ENCODE peak calls at places on chromosomes 11 and 22, in nine cellular contexts. A is Right ventricle myocardium superior, L is cardiac muscle cell, Z is choroid plexus epithelial cell, P is WTC11, G is brain pericyte, K is HEK293T, M is OCI-M1, R is kidney epithelial cell. S is an unnamed sample.

GRCh38 chr22:43109921-43110443 is 568 bp upstream of the BIK start:
- DNase-seq in Z (no peak), K (no peak), G (no peak), L (no peak), R (no peak), A (no peak), M (no peak), P (peak), S (no peak)

GRCh38 chr11:103875855-103876510 is 160.5 kb upstream of the DDI1 start:
- DNase-seq in Z (no peak), R (no peak), P (no peak), K (no peak), G (no peak), M (no peak), L (no peak), A (no peak), S (no peak)

GRCh38 chr11:44564198-44564597 is 1.3 kb upstream of the CD82 start:
- DNase-seq in P (no peak), R (no peak), A (peak), G (no peak), M (no peak), L (no peak), Z (no peak), K (no peak), S (no peak)

GRCh38 chr11:67449116-67449844 is 3.2 kb downstream of the GPR152 start:
- DNase-seq in P (no peak), G (no peak), M (no peak), A (no peak), Z (no peak), R (no peak), K (no peak), L (no peak), S (no peak)

GRCh38 chr11:76835928-76836612 is 24.6 kb upstream of the ACER3 start:
- DNase-seq in K (no peak), G (no peak), A (peak), P (no peak), M (peak), L (no peak), R (no peak), Z (peak), S (no peak)

GRCh38 chr11:42253156-42253555 is 793.7 kb upstream of the LRRC4C start:
- DNase-seq in R (no peak), Z (no peak), M (peak), G (no peak), P (no peak), A (no peak), L (no peak), K (no peak), S (no peak)

GRCh38 chr11:1939006-1939626 is 8.0 kb upstream of the MRPL23 start:
- DNase-seq in L (no peak), P (no peak), K (no peak), M (no peak), R (no peak), Z (no peak), G (no peak), A (no peak), S (no peak)

GRCh38 chr11:97087419-97087818 is 697.6 kb downstream of the JRKL start:
- DNase-seq in A (no peak), Z (no peak), R (no peak), L (no peak), G (no peak), M (no peak), K (no peak), P (no peak), S (no peak)

GRCh38 chr11:114276077-114276476 is 20.1 kb upstream of the NNMT start:
- DNase-seq in A (no peak), Z (no peak), K (no peak), R (no peak), L (no peak), G (no peak), P (no peak), M (no peak), S (no peak)

GRCh38 chr22:36818010-36818642 is 1.3 kb upstream of the PVALB start:
- DNase-seq in Z (no peak), G (no peak), K (no peak), L (no peak), M (no peak), P (no peak), A (no peak), R (no peak), S (no peak)

GRCh38 chr11:129374993-129375721 is 491 bp upstream of the BARX2 start:
- DNase-seq in A (no peak), L (peak), R (no peak), K (peak), M (no peak), P (peak), G (no peak), Z (no peak), S (no peak)

GRCh38 chr22:19554834-19555404 is 30.7 kb upstream of the CLDN5 start:
- DNase-seq in R (no peak), Z (peak), P (peak), M (no peak), G (no peak), L (peak), K (no peak), A (no peak), S (no peak)

GRCh38 chr11:117833401-117833891 is 8.9 kb upstream of the FXYD2 start:
- DNase-seq in A (peak), K (no peak), R (no peak), Z (no peak), P (no peak), G (no peak), L (no peak), M (no peak), S (no peak)

GRCh38 chr11:11379661-11380060 is 26.6 kb upstream of the CSNK2A3 start:
- DNase-seq in M (no peak), L (no peak), R (no peak), A (no peak), P (no peak), G (no peak), K (no peak), Z (no peak), S (no peak)

GRCh38 chr11:71432761-71433647 is 15.2 kb downstream of the DHCR7 start:
- DNase-seq in A (peak), Z (no peak), G (no peak), P (no peak), R (no peak), L (no peak), M (peak), K (no peak), S (no peak)

GRCh38 chr11:128365044-128365443 is 222.3 kb downstream of the ETS1 start:
- DNase-seq in A (no peak), R (no peak), M (peak), K (no peak), G (peak), P (no peak), L (peak), Z (peak), S (no peak)

GRCh38 chr11:132838621-132839020 is 693.7 kb downstream of the OPCML start:
- DNase-seq in K (no peak), G (peak), M (peak), P (no peak), A (no peak), L (no peak), R (no peak), Z (peak), S (no peak)

GRCh38 chr11:11976476-11977187 is 31.8 kb downstream of the DKK3 start:
- DNase-seq in A (peak), M (no peak), R (no peak), G (no peak), K (no peak), Z (no peak), L (no peak), P (no peak), S (no peak)

GRCh38 chr11:108733479-108734116 is 68.7 kb downstream of the DDX10 start:
- DNase-seq in L (no peak), P (no peak), G (no peak), Z (peak), A (no peak), R (no peak), M (peak), K (no peak), S (no peak)

GRCh38 chr11:116976941-116977570 is 121.2 kb downstream of the SIK3 start:
- DNase-seq in M (no peak), K (no peak), G (no peak), L (no peak), Z (peak), R (no peak), A (no peak), P (no peak), S (no peak)

GRCh38 chr11:7665473-7666291 is 7.6 kb downstream of the CYB5R2 start:
- DNase-seq in L (peak), K (peak), A (peak), Z (peak), R (peak), G (no peak), P (peak), M (peak), S (peak)

GRCh38 chr11:105244157-105244820 is 104.7 kb upstream of the CARD18 start:
- DNase-seq in G (peak), A (no peak), L (peak), P (no peak), Z (peak), R (peak), M (no peak), K (no peak), S (no peak)

GRCh38 chr11:119065369-119065768 is 2.2 kb upstream of the VPS11 start:
- DNase-seq in A (no peak), M (peak), G (no peak), Z (peak), P (peak), K (peak), L (no peak), R (no peak), S (peak)

GRCh38 chr11:45885921-45886721 is 670 bp downstream of the MAPK8IP1 start:
- DNase-seq in G (no peak), P (peak), L (no peak), M (no peak), A (peak), R (no peak), Z (no peak), K (no peak), S (no peak)

GRCh38 chr22:28855355-28856094 is 27.8 kb upstream of the ZNRF3 start:
- DNase-seq in M (peak), R (peak), K (peak), Z (peak), G (peak), A (no peak), L (peak), P (peak), S (no peak)

GRCh38 chr11:44726278-44727113 is at the start of gene TSPAN18:
- DNase-seq in A (peak), M (peak), L (peak), P (peak), R (no peak), G (no peak), Z (no peak), K (peak), S (peak)

GRCh38 chr11:133842730-133843129 is 2.6 kb downstream of the SPATA19 start:
- DNase-seq in A (no peak), L (no peak), R (no peak), Z (no peak), P (no peak), G (no peak), K (peak), M (no peak), S (no peak)

GRCh38 chr11:114162719-114163123 is 103.2 kb downstream of the ZBTB16 start:
- DNase-seq in L (peak), Z (peak), R (peak), P (no peak), K (peak), A (peak), M (no peak), G (peak), S (no peak)